ENCODE peak calls at places on chromosomes 12 and 14, in five cellular contexts. R is K562, Z is HepG2, S is GM12878, O is H1. P is an unnamed sample.

GRCh38 chr12:87112946-87113345 is 856.8 kb upstream of the MGAT4C start:
- DNase-seq in R (no peak), Z (no peak), S (no peak), O (no peak), P (no peak)

GRCh38 chr14:90522585-90523191 is 125.9 kb downstream of the CALM1 start:
- DNase-seq in R (no peak), Z (no peak), S (no peak), O (no peak), P (peak; percentile 93)

GRCh38 chr14:67492538-67492937 is 4.0 kb upstream of the TMEM229B start:
- DNase-seq in R (no peak), Z (no peak), S (no peak), O (no peak), P (no peak)

GRCh38 chr12:50751921-50752721 is 11.8 kb upstream of the ATF1 start:
- DNase-seq in R (no peak), Z (no peak), S (no peak), O (no peak), P (no peak)

GRCh38 chr12:78864483-78865296 is at the start of gene SYT1:
- DNase-seq in R (no peak), Z (no peak), S (no peak), O (peak; percentile 56), P (peak; percentile 92)

GRCh38 chr12:11722578-11723138 is 73.2 kb downstream of the ETV6 start:
- DNase-seq in R (no peak), Z (no peak), S (no peak), O (no peak), P (no peak)

GRCh38 chr14:59481407-59482119 is 2.6 kb downstream of the L3HYPDH start:
- DNase-seq in R (no peak), Z (peak; percentile 18), S (no peak), O (no peak), P (no peak)

GRCh38 chr14:94120667-94121335 is 8.6 kb downstream of the IFI27L2 start:
- DNase-seq in R (no peak), Z (no peak), S (no peak), O (no peak), P (no peak)

GRCh38 chr12:125136702-125137101 is 71.5 kb downstream of the AACS start:
- DNase-seq in R (no peak), Z (no peak), S (no peak), O (no peak), P (no peak)

GRCh38 chr14:53062856-53063255 is 90.3 kb downstream of the DDHD1 start:
- DNase-seq in R (no peak), Z (no peak), S (no peak), O (no peak), P (no peak)

GRCh38 chr12:110546339-110546738 is 36.8 kb downstream of the PPTC7 start:
- DNase-seq in R (no peak), Z (no peak), S (no peak), O (no peak), P (no peak)

GRCh38 chr14:63713765-63714164 is 14.1 kb downstream of the SGPP1 start:
- DNase-seq in R (no peak), Z (no peak), S (no peak), O (no peak), P (no peak)

GRCh38 chr14:99127651-99128167 is 144.3 kb downstream of the BCL11B start:
- DNase-seq in R (no peak), Z (no peak), S (no peak), O (peak; percentile 37), P (no peak)

GRCh38 chr12:106058256-106059182 is 80.2 kb downstream of the NUAK1 start:
- DNase-seq in R (no peak), Z (no peak), S (no peak), O (no peak), P (no peak)

GRCh38 chr14:23068792-23069412 is 11.6 kb upstream of the CDH24 start:
- DNase-seq in R (peak; percentile 79), Z (peak; percentile 98), S (peak; percentile 67), O (peak; percentile 85), P (peak; percentile 89)

GRCh38 chr14:101226603-101227425 is 323.3 kb upstream of the RTL1 start:
- DNase-seq in R (no peak), Z (peak; percentile 72), S (no peak), O (peak; percentile 36), P (no peak)

GRCh38 chr14:70907996-70908917 is 998 bp downstream of the PCNX1 start:
- DNase-seq in R (peak; percentile 14), Z (peak; percentile 70), S (no peak), O (peak; percentile 88), P (peak; percentile 78)

GRCh38 chr12:108798551-108799221 is 58.7 kb downstream of the SSH1 start:
- DNase-seq in R (no peak), Z (no peak), S (no peak), O (no peak), P (no peak)

GRCh38 chr12:38175538-38175937 is 141.0 kb upstream of the ALG10B start:
- DNase-seq in R (no peak), Z (no peak), S (no peak), O (no peak), P (no peak)

GRCh38 chr12:2284857-2285256 is 232.1 kb downstream of the CACNA1C start:
- DNase-seq in R (peak; percentile 20), Z (peak; percentile 29), S (no peak), O (peak; percentile 91), P (peak; percentile 86)

GRCh38 chr14:52061380-52061779 is 7.5 kb downstream of the NID2 start:
- DNase-seq in R (no peak), Z (no peak), S (no peak), O (no peak), P (no peak)

GRCh38 chr14:56724013-56724412 is 86.3 kb downstream of the OTX2 start:
- DNase-seq in R (no peak), Z (no peak), S (no peak), O (no peak), P (no peak)

GRCh38 chr14:85867450-85867849 is 337.5 kb downstream of the FLRT2 start:
- DNase-seq in R (no peak), Z (no peak), S (no peak), O (no peak), P (no peak)

GRCh38 chr14:21070610-21071224 is 613 bp downstream of the ARHGEF40 start:
- DNase-seq in R (peak; percentile 36), Z (peak; percentile 69), S (no peak), O (peak; percentile 86), P (peak; percentile 71)

GRCh38 chr12:122081697-122082221 is 3.2 kb downstream of the MLXIP start:
- DNase-seq in R (no peak), Z (no peak), S (peak; percentile 58), O (no peak), P (no peak)

GRCh38 chr12:23472329-23472971 is 477.0 kb downstream of the SOX5 start:
- DNase-seq in R (no peak), Z (no peak), S (no peak), O (no peak), P (no peak)

DNA sequence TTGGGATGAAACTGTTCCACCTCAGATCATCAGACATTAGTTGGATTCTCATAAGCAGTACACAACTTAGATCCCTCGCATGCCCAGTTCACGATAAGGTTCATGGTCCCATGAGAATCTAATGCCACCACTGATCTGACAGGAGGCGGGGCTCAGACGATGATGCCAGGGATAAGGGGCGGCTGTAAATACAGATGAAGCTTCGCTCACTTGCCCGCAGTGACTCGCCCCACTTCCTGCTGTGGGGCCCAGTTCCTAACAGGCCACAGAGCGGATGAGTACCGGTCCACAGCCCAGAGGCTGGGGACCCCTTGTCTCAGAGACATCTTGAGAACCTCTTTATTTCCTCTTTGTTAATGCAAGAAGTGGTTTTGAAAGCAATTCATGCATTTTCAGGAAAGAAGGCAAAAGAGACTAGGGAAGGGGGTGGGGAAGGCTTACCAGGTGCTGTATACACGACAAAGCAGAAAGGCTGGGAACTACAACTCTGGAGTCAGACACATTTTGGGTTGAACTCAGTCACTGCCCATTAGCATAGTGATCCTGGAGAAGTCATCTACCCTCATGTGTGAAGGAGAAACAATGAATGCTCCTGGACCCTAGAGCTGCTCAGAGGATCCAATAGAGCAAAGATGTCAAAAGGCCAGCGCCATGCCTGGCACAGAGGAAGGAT is 68.6 kb downstream of the EID3 start:
- DNase-seq in R (no peak), Z (no peak), S (no peak), O (peak; percentile 41), P (no peak)
- TF ChIP-seq TAF1 in R (no peak), Z (no peak), S (no peak), O (no peak), P (no peak)

DNA sequence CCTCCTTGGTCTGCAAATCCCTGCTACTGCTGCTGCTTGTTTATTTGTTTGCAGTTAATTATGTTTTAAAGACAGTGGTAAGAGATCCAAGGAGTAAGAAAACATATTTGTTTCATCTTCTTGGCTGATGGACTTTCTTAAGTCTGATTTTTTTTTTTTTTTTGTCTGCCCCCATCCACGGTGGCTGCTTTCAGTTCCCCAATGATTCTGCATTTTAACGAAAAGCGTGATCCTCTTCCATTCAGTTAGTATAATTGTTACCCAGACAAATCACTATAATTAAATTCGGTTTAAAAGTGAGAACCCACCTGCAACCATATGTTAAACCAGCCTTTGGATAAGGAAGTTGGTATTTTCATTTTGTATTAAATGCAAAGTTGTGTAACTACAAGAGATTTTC is 83.7 kb upstream of the GRIN2B start:
- DNase-seq in R (no peak), Z (no peak), S (no peak), O (no peak), P (no peak)
- TF ChIP-seq GABPA in R (no peak), Z (no peak), S (no peak), O (no peak), P (no peak)

DNA sequence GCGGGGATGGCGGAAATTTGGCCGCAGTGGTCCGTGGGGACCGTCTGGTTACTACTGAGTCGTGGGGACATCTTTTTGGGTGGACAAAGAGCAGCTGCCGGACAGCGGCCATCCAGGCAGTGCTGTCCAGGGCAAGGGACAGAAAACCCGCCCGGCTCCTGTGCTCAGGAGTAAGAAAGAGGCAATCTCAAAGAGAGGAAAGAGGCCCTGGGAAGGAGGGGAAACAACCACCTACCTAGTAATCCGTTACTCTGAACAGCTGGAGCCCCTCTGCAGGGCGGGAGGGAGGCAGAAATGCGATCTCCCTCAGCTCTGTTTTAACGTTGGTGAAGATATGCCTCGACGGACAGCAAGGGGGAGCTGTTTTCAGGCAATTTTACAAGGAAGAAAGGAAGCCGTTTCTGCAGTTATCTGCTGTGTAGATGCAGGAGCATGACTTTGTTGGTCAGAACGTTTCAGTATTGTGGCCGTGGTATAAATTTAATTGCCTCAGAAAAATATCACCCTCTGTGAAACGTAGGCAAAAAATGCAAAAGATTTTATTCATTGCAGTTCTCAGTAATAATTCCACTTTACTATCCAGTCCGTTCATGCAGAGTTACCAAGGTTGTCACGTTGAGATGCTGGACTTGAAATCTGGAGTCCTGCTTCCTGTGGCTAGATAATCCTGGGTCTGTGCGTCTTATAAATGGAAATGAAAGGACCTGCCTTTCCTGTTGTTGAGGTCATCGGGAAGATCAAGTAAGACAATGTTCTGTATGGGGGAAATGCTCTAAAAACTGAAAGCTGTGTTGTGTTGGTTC is 1.1 kb upstream of the AVPR1A start:
- DNase-seq in R (peak; percentile 18), Z (peak; percentile 32), S (no peak), O (no peak), P (peak; percentile 61)
- TF ChIP-seq TAF1 in R (no peak), Z (no peak), S (no peak), O (no peak), P (no peak)

GRCh38 chr14:96247031-96247430 is 9.0 kb upstream of the BDKRB1 start:
- DNase-seq in R (no peak), Z (no peak), S (no peak), O (no peak), P (no peak)
- TF ChIP-seq GABPA in R (no peak), Z (no peak), S (no peak), O (no peak), P (no peak)